ENCODE peak calls at places on chromosomes 3 and 15, in six cellular contexts. V, I, P, U, F and E are unnamed samples.

GRCh38 chr3:150238995-150239612 is 169.0 kb upstream of the TSC22D2 start:
- DNase-seq in F (no peak), U (peak; percentile 38), V (peak; percentile 66), I (no peak), P (peak; percentile 79), E (no peak)

GRCh38 chr3:106699093-106699492 is 678.1 kb upstream of the CCDC54 start:
- DNase-seq in V (no peak), U (no peak), F (no peak), I (no peak), P (peak; percentile 51), E (peak; percentile 8)

GRCh38 chr3:15629860-15630597 is 28.5 kb downstream of the BTD start:
- DNase-seq in V (peak; percentile 65), P (peak; percentile 89), I (peak; percentile 89), F (peak; percentile 91), U (no peak), E (peak; percentile 40)

GRCh38 chr15:101175396-101175795 is 76.5 kb downstream of the CHSY1 start:
- DNase-seq in V (no peak), U (no peak), P (no peak), I (no peak), F (no peak), E (no peak)

GRCh38 chr15:48020166-48020565 is 100.6 kb upstream of the SLC24A5 start:
- DNase-seq in F (no peak), U (no peak), V (no peak), P (peak; percentile 11), I (no peak), E (no peak)

GRCh38 chr3:57154470-57154869 is 10.7 kb downstream of the IL17RD start:
- DNase-seq in I (no peak), V (no peak), U (no peak), P (no peak), F (no peak), E (no peak)

GRCh38 chr3:195096484-195097330 is 174.3 kb downstream of the XXYLT1 start:
- DNase-seq in I (no peak), F (no peak), U (no peak), V (no peak), P (no peak), E (no peak)

GRCh38 chr3:138914870-138915502 is 32.0 kb downstream of the FOXL2 start:
- DNase-seq in I (peak; percentile 62), V (no peak), F (peak; percentile 56), P (peak; percentile 84), U (no peak), E (no peak)

GRCh38 chr3:189099031-189099471 is 72.7 kb upstream of the TPRG1 start:
- DNase-seq in F (no peak), V (no peak), I (no peak), U (no peak), P (no peak), E (no peak)

GRCh38 chr3:188468672-188469071 is 314.7 kb downstream of the LPP start:
- DNase-seq in F (peak; percentile 84), U (no peak), I (no peak), V (no peak), P (no peak), E (no peak)

GRCh38 chr15:61989698-61990097 is 70.5 kb downstream of the VPS13C start:
- DNase-seq in I (peak; percentile 5), P (no peak), U (no peak), F (peak; percentile 7), V (no peak), E (no peak)

GRCh38 chr3:44065311-44065710 is 176.4 kb upstream of the TOPAZ1 start:
- DNase-seq in P (no peak), U (no peak), I (no peak), V (no peak), F (no peak), E (no peak)

GRCh38 chr15:71197620-71198019 is 82.3 kb downstream of the THSD4 start:
- DNase-seq in V (no peak), I (no peak), P (no peak), F (no peak), U (no peak), E (no peak)

GRCh38 chr3:66702126-66702525 is 201.3 kb upstream of the LRIG1 start:
- DNase-seq in F (peak; percentile 50), P (no peak), V (no peak), U (no peak), I (peak; percentile 28), E (no peak)

GRCh38 chr15:89599021-89599420 is 23.8 kb downstream of the TICRR start:
- DNase-seq in P (no peak), V (no peak), F (no peak), U (no peak), I (no peak), E (no peak)

GRCh38 chr3:113035387-113035982 is 44.7 kb downstream of the GTPBP8 start:
- DNase-seq in P (peak; percentile 83), I (peak; percentile 63), F (peak; percentile 66), U (no peak), V (peak; percentile 53), E (peak; percentile 54)

GRCh38 chr15:41919954-41920538 is 26.2 kb upstream of the SPTBN5 start:
- DNase-seq in I (peak; percentile 97), U (no peak), P (no peak), F (peak; percentile 95), V (no peak), E (no peak)

GRCh38 chr3:36738701-36739100 is 25.7 kb downstream of the DCLK3 start:
- DNase-seq in U (no peak), F (no peak), P (no peak), I (no peak), V (no peak), E (no peak)

GRCh38 chr3:101036213-101036618 is 43.0 kb upstream of the ABI3BP start:
- DNase-seq in P (peak; percentile 93), F (peak; percentile 84), V (peak; percentile 30), I (peak; percentile 96), U (peak; percentile 21), E (peak; percentile 4)

GRCh38 chr15:64029111-64029510 is 17.2 kb downstream of the DAPK2 start:
- DNase-seq in P (no peak), U (no peak), F (no peak), I (no peak), V (no peak), E (no peak)
- H4K8ac ChIP-seq in P (no peak overlapping the region), U (peak overlapping the region; percentile 3), F (no peak overlapping the region), I (no peak overlapping the region), V (no peak overlapping the region), E (no peak overlapping the region)

GRCh38 chr3:120623719-120624093 is 27.6 kb downstream of the NDUFB4 start:
- DNase-seq in U (no peak), F (no peak), I (no peak), P (no peak), V (no peak), E (no peak)

GRCh38 chr3:120625199-120625598 is 29.1 kb downstream of the NDUFB4 start:
- DNase-seq in P (no peak), V (no peak), I (no peak), F (no peak), U (no peak), E (no peak)

GRCh38 chr3:120622870-120623718 is 27.0 kb downstream of the NDUFB4 start:
- DNase-seq in P (peak; percentile 60), I (peak; percentile 82), F (no peak), V (peak; percentile 38), U (no peak), E (no peak)

GRCh38 chr3:120622457-120622856 is 26.3 kb downstream of the NDUFB4 start:
- DNase-seq in I (no peak), F (no peak), V (no peak), P (no peak), U (no peak), E (no peak)
- H2BK120ac ChIP-seq in I (peak overlapping the region; percentile 27), F (no peak overlapping the region), V (no peak overlapping the region), P (no peak overlapping the region), U (no peak overlapping the region), E (no peak overlapping the region)

GRCh38 chr3:50156991-50157493 is 1.9 kb downstream of the SEMA3F start:
- DNase-seq in F (peak; percentile 37), I (peak; percentile 40), U (no peak), V (peak; percentile 75), P (no peak), E (no peak)
- H2BK15ac ChIP-seq in F (peak overlapping the region; percentile 50), I (peak overlapping the region; percentile 64), U (peak overlapping the region; percentile 92), V (no peak overlapping the region), P (no peak overlapping the region), E (no peak overlapping the region)

GRCh38 chr15:92029767-92030166 is 176.3 kb downstream of the SLCO3A1 start:
- DNase-seq in V (no peak), U (no peak), P (no peak), I (no peak), F (no peak), E (no peak)
- H4K8ac ChIP-seq in V (no peak overlapping the region), U (no peak overlapping the region), P (no peak overlapping the region), I (no peak overlapping the region), F (no peak overlapping the region), E (no peak overlapping the region)

DNA sequence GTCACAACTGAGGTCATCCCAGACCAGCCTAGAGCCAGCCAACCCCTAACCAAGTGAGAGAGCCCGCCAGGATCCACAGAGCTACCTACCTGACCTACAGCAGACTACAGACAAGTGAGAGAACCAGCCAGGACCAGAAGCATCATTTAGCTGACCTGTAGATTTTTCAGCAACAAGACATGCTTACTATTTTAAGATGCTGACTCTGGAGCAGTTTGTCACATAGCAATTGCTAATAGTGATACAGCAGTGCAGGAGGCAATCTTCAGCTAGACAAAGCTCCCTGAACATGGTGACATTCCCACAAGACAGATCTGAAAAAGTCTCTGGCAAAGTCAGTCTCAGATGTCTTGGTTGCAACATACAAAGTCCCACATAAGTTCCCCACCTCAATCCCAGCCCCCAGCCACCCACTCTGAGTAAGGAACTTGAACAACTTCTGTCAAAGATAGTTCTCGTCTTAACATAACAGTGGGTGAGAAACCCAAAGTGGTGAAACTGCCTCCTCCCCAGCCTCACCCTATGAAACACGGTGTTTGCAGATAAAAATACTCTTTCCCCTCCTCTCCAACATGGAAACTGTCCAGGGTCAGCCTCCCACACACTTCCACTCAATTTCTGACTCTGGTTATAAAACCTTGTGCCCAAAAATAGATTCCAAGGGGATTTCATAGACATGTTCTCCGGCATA is 120.3 kb upstream of the SLC6A11 start:
- DNase-seq in P (no peak), V (no peak), U (no peak), F (no peak), I (no peak), E (no peak)
- H2BK120ac ChIP-seq in P (no peak overlapping the region), V (no peak overlapping the region), U (no peak overlapping the region), F (no peak overlapping the region), I (no peak overlapping the region), E (no peak overlapping the region)

DNA sequence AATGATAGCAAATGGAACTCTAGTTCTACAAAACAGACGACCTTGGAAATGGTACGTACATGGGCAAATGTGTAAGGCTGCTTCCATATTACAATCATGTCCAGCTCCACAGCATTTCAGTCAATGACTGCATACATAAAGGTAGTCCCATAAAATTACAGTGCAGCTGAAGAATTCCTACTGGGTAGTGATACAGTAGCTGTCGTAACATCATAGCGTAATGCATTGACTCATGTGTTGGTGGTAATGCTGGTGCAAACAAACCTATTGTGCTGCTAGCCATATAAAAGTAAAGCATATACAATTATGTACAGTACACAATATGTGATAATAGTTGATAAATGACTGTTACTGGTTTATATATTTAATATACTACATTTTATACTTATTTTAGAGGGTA is 18.5 kb downstream of the TTC23 start:
- DNase-seq in V (no peak), F (no peak), I (no peak), U (no peak), P (no peak), E (no peak)
- H2BK15ac ChIP-seq in V (no peak overlapping the region), F (no peak overlapping the region), I (no peak overlapping the region), U (no peak overlapping the region), P (no peak overlapping the region), E (no peak overlapping the region)